ENCODE peak calls at places on chromosomes 1 and 21, in four cellular contexts. P, N, K and R are unnamed samples.

GRCh38 chr1:45512641-45513054 is 9.0 kb downstream of the PRDX1 start:
- DNase-seq in P (no peak), N (peak; percentile 76), K (peak; percentile 88), R (peak; percentile 67)

GRCh38 chr21:15063821-15064575 is 802 bp downstream of the NRIP1 start:
- DNase-seq in P (no peak), N (no peak), K (peak; percentile 49), R (peak; percentile 51)

GRCh38 chr1:208919371-208919770 is 664.1 kb upstream of the CAMK1G start:
- DNase-seq in P (no peak), N (no peak), K (no peak), R (no peak)

GRCh38 chr1:18877282-18877681 is 17.8 kb upstream of the TAS1R2 start:
- DNase-seq in P (no peak), N (no peak), K (no peak), R (no peak)

GRCh38 chr1:225469051-225469450 is 41.2 kb upstream of the LBR start:
- DNase-seq in P (no peak), N (no peak), K (no peak), R (no peak)

GRCh38 chr1:151131832-151132675 is 14.4 kb downstream of the SEMA6C start:
- DNase-seq in P (no peak), N (no peak), K (no peak), R (peak; percentile 56)

GRCh38 chr1:220544901-220545303 is 17.0 kb downstream of the MARK1 start:
- DNase-seq in P (no peak), N (peak; percentile 13), K (peak; percentile 26), R (peak; percentile 27)

GRCh38 chr1:57894315-57894714 is 470.5 kb upstream of the DAB1 start:
- DNase-seq in P (no peak), N (no peak), K (no peak), R (no peak)

GRCh38 chr1:16149702-16150488 is 6.0 kb downstream of the EPHA2 start:
- DNase-seq in P (no peak), N (no peak), K (no peak), R (no peak)

GRCh38 chr1:246067432-246068021 is 439.6 kb downstream of the SMYD3 start:
- DNase-seq in P (no peak), N (no peak), K (no peak), R (no peak)

GRCh38 chr21:35102488-35103407 is 53.6 kb upstream of the RUNX1 start:
- DNase-seq in P (no peak), N (peak; percentile 48), K (peak; percentile 82), R (no peak)

GRCh38 chr1:237316352-237316751 is 274.4 kb downstream of the RYR2 start:
- DNase-seq in P (no peak), N (no peak), K (no peak), R (no peak)

GRCh38 chr21:45872902-45873301 is 108.7 kb upstream of the COL6A1 start:
- DNase-seq in P (no peak), N (no peak), K (no peak), R (no peak)

GRCh38 chr1:51957618-51958017 is 32.9 kb downstream of the RAB3B start:
- DNase-seq in P (no peak), N (no peak), K (peak; percentile 40), R (peak; percentile 11)

GRCh38 chr21:43825936-43826622 is 36.7 kb downstream of the RRP1 start:
- DNase-seq in P (no peak), N (peak; percentile 33), K (no peak), R (peak; percentile 54)

GRCh38 chr21:41119901-41120300 is 48.1 kb upstream of the BACE2 start:
- DNase-seq in P (no peak), N (no peak), K (no peak), R (no peak)

GRCh38 chr1:72280714-72281113 is 1.6 kb downstream of the NEGR1 start:
- DNase-seq in P (no peak), N (no peak), K (no peak), R (no peak)

GRCh38 chr1:2821970-2822620 is 20.6 kb upstream of the TTC34 start:
- DNase-seq in P (no peak), N (no peak), K (peak; percentile 34), R (peak; percentile 57)

GRCh38 chr1:34213976-34214375 is 37.3 kb downstream of the C1orf94 start:
- DNase-seq in P (no peak), N (no peak), K (no peak), R (no peak)

GRCh38 chr1:148353461-148354283 is 129.4 kb downstream of the PPIAL4G start:
- DNase-seq in P (no peak), N (peak; percentile 20), K (peak; percentile 63), R (peak; percentile 54)

GRCh38 chr1:22978299-22978698 is 5.6 kb upstream of the LACTBL1 start:
- DNase-seq in P (no peak), N (no peak), K (no peak), R (no peak)
- TF ChIP-seq ETV6 in P (no peak), N (no peak), K (no peak), R (no peak)

DNA sequence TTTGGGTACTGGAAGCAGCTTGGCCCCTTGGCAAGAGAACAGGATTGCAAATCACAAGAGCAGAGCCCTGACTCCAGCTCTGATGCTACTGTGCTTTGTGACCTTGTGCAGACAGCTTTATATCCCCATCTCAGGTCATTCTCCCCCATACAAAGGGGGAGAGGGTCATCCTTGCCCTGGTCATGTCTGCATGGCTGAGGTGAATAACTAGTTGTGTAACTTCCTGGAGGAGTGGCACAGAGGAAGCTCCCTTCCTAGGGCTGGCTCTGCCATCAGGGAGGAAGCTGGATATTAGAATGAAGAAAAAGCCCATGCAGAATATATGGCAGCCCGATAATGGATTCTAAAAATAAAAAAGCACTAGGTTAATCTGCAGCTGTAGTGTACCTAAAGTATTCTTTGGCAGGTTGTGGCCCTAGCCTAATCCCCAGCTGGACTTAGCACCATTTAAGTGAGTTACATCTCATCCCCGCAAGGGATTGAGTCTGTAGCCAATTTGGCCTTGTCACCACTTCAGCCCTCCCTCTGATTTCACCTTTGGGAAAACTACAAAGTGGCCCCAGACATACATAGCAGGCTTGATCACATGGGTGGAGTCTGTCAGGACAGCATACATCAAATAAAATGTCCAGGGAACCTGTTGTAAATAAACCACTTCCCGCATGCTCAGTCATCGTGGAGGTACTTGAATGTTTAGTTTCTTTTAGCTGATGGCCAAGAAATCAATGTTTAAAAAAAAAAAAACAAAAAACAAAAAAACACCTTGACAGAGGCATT is 142.7 kb downstream of the DHRS3 start:
- DNase-seq in P (no peak), N (peak; percentile 60), K (peak; percentile 70), R (no peak)
- TF ChIP-seq ETV6 in P (no peak), N (no peak), K (no peak), R (no peak)

GRCh38 chr1:40178200-40178599 is 17.0 kb downstream of the RLF start:
- DNase-seq in P (no peak), N (no peak), K (no peak), R (no peak)
- TF ChIP-seq ETV6 in P (no peak), N (no peak), K (no peak), R (no peak)

GRCh38 chr1:47996406-47997226 is 569 bp downstream of the TRABD2B start:
- DNase-seq in P (no peak), N (no peak), K (no peak), R (peak; percentile 39)
- TF ChIP-seq ETV6 in P (no peak), N (no peak), K (no peak), R (no peak)

GRCh38 chr1:206691604-206692003 is 6.9 kb downstream of the MAPKAPK2 start:
- DNase-seq in P (no peak), N (peak; percentile 59), K (peak; percentile 55), R (no peak)

GRCh38 chr1:206694151-206694550 is 9.4 kb downstream of the MAPKAPK2 start:
- DNase-seq in P (no peak), N (no peak), K (no peak), R (no peak)

GRCh38 chr1:206694551-206695124 is 9.9 kb downstream of the MAPKAPK2 start:
- DNase-seq in P (no peak), N (peak; percentile 61), K (no peak), R (peak; percentile 57)

GRCh38 chr1:206693592-206693991 is 8.9 kb downstream of the MAPKAPK2 start:
- DNase-seq in P (no peak), N (no peak), K (no peak), R (no peak)

DNA sequence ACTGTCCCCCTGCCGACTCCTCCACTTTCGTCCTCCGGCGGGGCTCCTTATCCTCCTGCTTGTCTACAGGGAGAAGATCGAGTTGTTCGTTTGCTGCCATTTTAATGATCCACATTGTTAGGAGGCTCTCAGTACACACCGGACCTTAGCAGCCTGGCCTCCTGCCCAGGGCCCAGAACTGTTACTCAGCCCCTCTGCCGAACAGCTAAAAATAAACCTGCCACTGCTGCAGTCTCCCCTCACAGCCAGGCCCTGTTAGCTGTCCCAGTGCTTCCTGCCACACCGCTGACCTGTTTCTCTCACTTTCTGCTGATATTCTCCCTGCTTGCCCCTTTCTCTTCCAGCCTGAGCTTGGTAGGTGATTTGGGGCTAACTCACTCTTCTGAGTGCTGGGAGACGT is 8.3 kb downstream of the MAPKAPK2 start:
- DNase-seq in P (no peak), N (no peak), K (peak; percentile 44), R (no peak)
- TF ChIP-seq ETV6 in P (no peak), N (no peak), K (no peak), R (no peak)

GRCh38 chr1:206955476-206956312 is 9.4 kb upstream of the PIGR start:
- DNase-seq in P (no peak), N (peak; percentile 16), K (peak; percentile 70), R (no peak)
- TF ChIP-seq ETV6 in P (no peak), N (no peak), K (no peak), R (no peak)

DNA sequence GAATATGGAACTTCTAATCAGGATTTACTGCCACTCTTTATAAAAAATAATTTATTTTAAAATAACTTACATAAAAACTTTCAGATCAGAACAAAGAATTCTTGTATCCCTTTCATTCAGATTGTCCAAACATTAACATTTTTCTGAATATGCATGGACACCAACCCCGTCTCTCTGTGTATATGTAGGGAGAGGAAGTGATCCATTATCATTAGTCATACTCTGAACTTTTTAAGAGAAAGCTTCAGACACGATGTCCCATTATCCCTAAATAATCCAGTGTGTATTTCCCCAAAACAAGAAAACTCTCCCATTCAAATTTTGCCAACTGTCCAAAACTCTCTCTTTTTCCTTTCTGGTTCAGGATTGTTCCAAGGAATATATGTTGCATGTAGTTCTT is 122.3 kb upstream of the CXADR start:
- DNase-seq in P (no peak), N (no peak), K (no peak), R (no peak)
- TF ChIP-seq ETV6 in P (no peak), N (no peak), K (no peak), R (no peak)